ENCODE peak calls at places on chromosome 4, in eight cellular contexts. X is CD4-positive, alpha-beta memory T cell; A is activated naive CD8-positive, alpha-beta T cell treated with anti-CD3 and anti-CD28 coated beads, Interleukin-2, amount 50 U/mL, for 24 hours; F is Right ventricle myocardium superior; L is amygdala; R is SK-N-SH; E is activated effector memory CD4-positive, alpha-beta T cell treated with Interleukin-2 at 50 U/mL for 16 hours; U is NCI-H1694 treated with DMSO at 0.1 percent for 48 hours. S is an unnamed sample.

GRCh38 chr4:81436096-81436495 is 35.6 kb downstream of the RASGEF1B start:
- DNase-seq in X (no peak), U (no peak), A (no peak), R (no peak), F (no peak), L (no peak), E (no peak), S (no peak)

GRCh38 chr4:36775544-36775943 is 469.0 kb upstream of the NWD2 start:
- DNase-seq in F (no peak), E (no peak), L (no peak), U (no peak), R (no peak), A (no peak), X (no peak), S (no peak)

GRCh38 chr4:1371831-1372165 is 24.8 kb downstream of the UVSSA start:
- DNase-seq in F (no peak), A (no peak), X (no peak), L (no peak), R (no peak), U (no peak), E (no peak), S (no peak)

GRCh38 chr4:95050980-95051688 is 293.4 kb downstream of the BMPR1B start:
- DNase-seq in X (no peak), A (no peak), E (no peak), U (no peak), F (no peak), R (no peak), L (no peak), S (peak)

GRCh38 chr4:11312389-11312788 is 116.3 kb downstream of the HS3ST1 start:
- DNase-seq in F (no peak), A (no peak), E (no peak), R (no peak), X (no peak), U (no peak), L (no peak), S (peak)

GRCh38 chr4:121675715-121676114 is 21.1 kb downstream of the ANXA5 start:
- DNase-seq in F (no peak), X (no peak), U (no peak), L (no peak), E (no peak), R (no peak), A (no peak), S (no peak)

GRCh38 chr4:187077749-187078148 is 354.1 kb upstream of the FAT1 start:
- DNase-seq in F (no peak), R (no peak), E (no peak), A (no peak), L (no peak), X (no peak), U (no peak), S (no peak)

GRCh38 chr4:47383829-47384427 is 79.6 kb downstream of the COMMD8 start:
- DNase-seq in F (no peak), U (peak), E (no peak), A (no peak), X (peak), L (no peak), R (peak), S (no peak)

GRCh38 chr4:94678896-94679295 is 78.9 kb upstream of the BMPR1B start:
- DNase-seq in A (no peak), U (no peak), F (no peak), L (no peak), E (no peak), R (no peak), X (no peak), S (no peak)